ENCODE peak calls at places on chromosomes 11 and 22, in five cellular contexts. Y is SHP77, D is OCI-M1, S is ELF-1, R is T47D. M is an unnamed sample.

GRCh38 chr11:130666781-130667251 is 218.4 kb downstream of the ADAMTS15 start:
- DNase-seq in Y (no peak), D (no peak), S (no peak), R (no peak), M (no peak)

GRCh38 chr11:110862407-110862806 is 150.2 kb upstream of the ARHGAP20 start:
- DNase-seq in Y (no peak), D (no peak), S (no peak), R (no peak), M (no peak)

GRCh38 chr11:64641596-64642417 is 50.8 kb downstream of the SLC22A12 start:
- DNase-seq in Y (no peak), D (no peak), S (no peak), R (no peak), M (no peak)

GRCh38 chr11:69327741-69328191 is 33.8 kb downstream of the MYEOV start:
- DNase-seq in Y (no peak), D (no peak), S (no peak), R (no peak), M (no peak)

GRCh38 chr11:115522302-115522701 is 18.1 kb upstream of the CADM1 start:
- DNase-seq in Y (no peak), D (no peak), S (no peak), R (no peak), M (no peak)

GRCh38 chr11:113373981-113374560 is 13.5 kb upstream of the ANKK1 start:
- DNase-seq in Y (no peak), D (peak), S (no peak), R (no peak), M (no peak)

GRCh38 chr11:36304349-36304748 is 8.3 kb downstream of the PRR5L start:
- DNase-seq in Y (no peak), D (no peak), S (no peak), R (peak), M (no peak)

GRCh38 chr11:27705873-27706820 is 5.9 kb upstream of the BDNF start:
- DNase-seq in Y (no peak), D (peak), S (peak), R (peak), M (no peak)

GRCh38 chr22:31093956-31094622 is 13.0 kb downstream of the SMTN start:
- DNase-seq in Y (no peak), D (no peak), S (no peak), R (no peak), M (no peak)

GRCh38 chr11:72813740-72814138 is 472 bp upstream of the ATG16L2 start:
- DNase-seq in Y (peak), D (peak), S (peak), R (peak), M (peak)

GRCh38 chr11:69861901-69862300 is 42.7 kb upstream of the FGF3 start:
- DNase-seq in Y (no peak), D (no peak), S (no peak), R (no peak), M (no peak)

GRCh38 chr11:122863704-122864326 is 18.7 kb upstream of the JHY start:
- DNase-seq in Y (no peak), D (peak), S (no peak), R (peak), M (no peak)

GRCh38 chr11:859394-860131 is 16.9 kb downstream of the TSPAN4 start:
- DNase-seq in Y (no peak), D (peak), S (no peak), R (peak), M (peak)

M was measured in LNCaP clone FGC.